ENCODE peak calls at places on chromosomes 1 and 21, in five cellular contexts. H is BE2C, Y is left ventricle myocardium inferior, S is astrocyte, N is OCI-LY7. R is an unnamed sample.

GRCh38 chr1:218322762-218323161 is 22.4 kb upstream of the TGFB2 start:
- DNase-seq in S (no peak), N (no peak), H (no peak), Y (no peak), R (no peak)

GRCh38 chr1:17620448-17620847 is 81.0 kb downstream of the ARHGEF10L start:
- DNase-seq in S (no peak), N (no peak), Y (no peak), H (no peak), R (no peak)

GRCh38 chr1:177385760-177386698 is 215.3 kb downstream of the BRINP2 start:
- DNase-seq in H (no peak), N (no peak), S (peak; percentile 8), Y (no peak), R (no peak)

GRCh38 chr1:64235133-64235532 is 31.7 kb downstream of the UBE2U start:
- DNase-seq in H (no peak), S (no peak), N (no peak), Y (no peak), R (no peak)

GRCh38 chr1:56056438-56057312 is 522.7 kb downstream of the PLPP3 start:
- DNase-seq in Y (no peak), H (no peak), N (no peak), S (peak; percentile 80), R (no peak)

GRCh38 chr21:44377201-44377921 is 23.9 kb downstream of the TRPM2 start:
- DNase-seq in Y (no peak), H (no peak), S (no peak), N (peak; percentile 23), R (no peak)

GRCh38 chr1:231387770-231388669 is 34.1 kb downstream of the EGLN1 start:
- DNase-seq in N (no peak), Y (no peak), H (no peak), S (peak; percentile 56), R (no peak)

GRCh38 chr1:220398238-220398637 is 126.0 kb upstream of the RAB3GAP2 start:
- DNase-seq in H (no peak), Y (no peak), S (no peak), N (no peak), R (no peak)

GRCh38 chr1:31483012-31483946 is 70.3 kb downstream of the SERINC2 start:
- DNase-seq in N (no peak), S (peak; percentile 95), Y (no peak), H (no peak), R (no peak)

GRCh38 chr1:150561830-150562367 is 12.7 kb downstream of the ADAMTSL4 start:
- DNase-seq in N (peak; percentile 83), H (peak; percentile 82), S (peak; percentile 89), Y (peak; percentile 95), R (peak; percentile 76)

GRCh38 chr1:205810448-205811157 is 2.4 kb downstream of the SLC41A1 start:
- DNase-seq in S (no peak), Y (no peak), H (no peak), N (peak; percentile 33), R (no peak)

GRCh38 chr1:218380125-218380977 is 35.2 kb downstream of the TGFB2 start:
- DNase-seq in N (no peak), S (peak; percentile 90), H (no peak), Y (no peak), R (no peak)

GRCh38 chr1:117851687-117852086 is 77.7 kb downstream of the GDAP2 start:
- DNase-seq in Y (no peak), H (no peak), S (no peak), N (no peak), R (no peak)

GRCh38 chr1:79044974-79045650 is 38.6 kb upstream of the ADGRL4 start:
- DNase-seq in S (peak; percentile 20), N (no peak), Y (no peak), H (peak; percentile 9), R (peak; percentile 10)

GRCh38 chr1:60978421-60979357 is 103.7 kb upstream of the NFIA start:
- DNase-seq in N (peak; percentile 49), S (no peak), H (peak; percentile 28), Y (peak; percentile 30), R (no peak)

GRCh38 chr1:76726251-76726650 is 141.0 kb upstream of the ST6GALNAC5 start:
- DNase-seq in S (no peak), N (no peak), Y (no peak), H (no peak), R (no peak)

GRCh38 chr21:32370971-32371766 is 21.6 kb downstream of the URB1 start:
- DNase-seq in H (no peak), N (no peak), S (no peak), Y (no peak), R (no peak)

GRCh38 chr1:231319080-231319479 is 18.6 kb downstream of the EXOC8 start:
- DNase-seq in S (no peak), H (no peak), N (no peak), Y (no peak), R (no peak)

GRCh38 chr21:30518876-30519275 is 16.9 kb upstream of the KRTAP19-5 start:
- DNase-seq in N (no peak), H (no peak), S (no peak), Y (no peak), R (no peak)

GRCh38 chr1:55185832-55186231 is 29.3 kb downstream of the USP24 start:
- DNase-seq in H (no peak), N (no peak), Y (no peak), S (no peak), R (no peak)

GRCh38 chr1:235910357-235911299 is 43.9 kb upstream of the LYST start:
- DNase-seq in S (peak; percentile 98), H (peak; percentile 77), Y (no peak), N (no peak), R (peak; percentile 30)

GRCh38 chr1:108560143-108560429 is 186 bp downstream of the EEIG2 start:
- DNase-seq in H (no peak), S (no peak), Y (peak; percentile 18), N (no peak), R (no peak)
- TF ChIP-seq CTCF in H (no peak), S (no peak), Y (no peak), N (no peak), R (no peak)

DNA sequence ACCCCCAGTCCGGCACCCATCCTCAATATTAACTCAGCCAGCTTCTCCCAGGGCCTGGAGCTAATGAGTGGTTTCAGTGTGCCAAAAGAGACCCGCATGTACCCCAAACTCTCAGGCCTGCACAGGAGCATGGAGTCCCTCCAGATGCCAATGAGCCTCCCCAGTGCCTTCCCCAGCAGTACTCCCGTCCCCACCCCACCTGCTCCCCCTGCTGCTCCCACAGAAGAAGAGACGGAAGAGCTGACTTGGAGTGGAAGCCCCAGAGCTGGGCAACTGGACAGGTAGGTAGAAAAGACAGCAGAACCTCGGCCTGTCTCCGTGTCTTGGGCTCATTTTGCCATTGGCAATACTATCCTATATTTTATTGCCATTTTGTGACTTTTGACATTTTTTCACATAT is 45.4 kb upstream of the IPO9 start:
- DNase-seq in N (no peak), Y (no peak), H (no peak), S (no peak), R (no peak)
- TF ChIP-seq CTCF in N (peak; percentile 20), Y (no peak), H (peak; percentile 9), S (no peak), R (no peak)

GRCh38 chr1:50604580-50604979 is 181.3 kb upstream of the DMRTA2 start:
- DNase-seq in Y (no peak), N (no peak), S (no peak), H (no peak), R (no peak)
- TF ChIP-seq CTCF in Y (no peak), N (no peak), S (no peak), H (no peak), R (no peak)

DNA sequence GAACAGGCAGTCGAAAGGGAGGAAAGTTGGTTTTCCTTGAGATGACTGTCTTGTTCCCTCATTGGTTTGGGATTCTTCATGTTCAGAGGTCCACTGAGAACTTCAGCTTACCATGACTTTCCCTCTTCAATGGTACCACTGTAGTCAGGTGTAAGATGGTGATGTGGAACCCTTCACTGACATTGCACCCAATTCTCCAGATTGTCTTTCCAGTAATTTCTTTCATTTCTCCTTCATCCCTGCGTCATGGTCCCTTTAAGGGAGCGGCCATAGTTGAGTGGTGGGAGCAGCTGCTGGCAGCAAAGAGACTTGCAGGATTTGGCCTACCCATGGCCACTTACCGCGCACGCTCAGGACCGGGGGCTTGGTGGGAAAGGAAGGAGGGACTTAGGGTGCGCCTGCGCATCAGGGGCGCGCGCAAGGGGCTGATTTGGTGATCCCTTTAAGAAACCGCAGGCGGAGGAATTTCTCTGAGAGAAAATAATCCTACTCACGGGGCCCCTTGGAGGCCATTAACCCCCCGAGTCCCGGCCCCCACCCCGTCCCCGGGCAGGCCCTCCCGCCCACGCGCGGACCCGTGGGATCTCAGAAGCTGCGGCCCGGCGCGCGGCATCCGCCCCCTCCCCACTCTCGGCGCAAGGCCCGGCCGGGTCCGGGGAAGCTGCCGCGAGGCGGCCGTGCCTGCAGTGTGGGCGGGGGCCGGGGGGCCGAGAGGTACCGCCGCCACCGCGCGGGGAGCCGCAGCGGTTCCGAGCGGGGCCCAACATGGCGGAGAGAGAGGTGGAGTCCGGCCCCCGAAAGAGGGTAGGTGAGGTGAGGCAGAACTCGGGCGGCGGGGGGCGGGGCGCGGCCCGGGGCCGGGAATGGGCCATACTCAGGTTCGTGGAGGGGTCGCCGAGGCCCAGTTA is at the start of gene ZMYM4:
- DNase-seq in H (peak; percentile 88), N (peak; percentile 96), S (peak; percentile 99), Y (peak; percentile 94), R (peak; percentile 86)
- TF ChIP-seq CTCF in H (no peak), N (no peak), S (no peak), Y (peak; percentile 13), R (no peak)

DNA sequence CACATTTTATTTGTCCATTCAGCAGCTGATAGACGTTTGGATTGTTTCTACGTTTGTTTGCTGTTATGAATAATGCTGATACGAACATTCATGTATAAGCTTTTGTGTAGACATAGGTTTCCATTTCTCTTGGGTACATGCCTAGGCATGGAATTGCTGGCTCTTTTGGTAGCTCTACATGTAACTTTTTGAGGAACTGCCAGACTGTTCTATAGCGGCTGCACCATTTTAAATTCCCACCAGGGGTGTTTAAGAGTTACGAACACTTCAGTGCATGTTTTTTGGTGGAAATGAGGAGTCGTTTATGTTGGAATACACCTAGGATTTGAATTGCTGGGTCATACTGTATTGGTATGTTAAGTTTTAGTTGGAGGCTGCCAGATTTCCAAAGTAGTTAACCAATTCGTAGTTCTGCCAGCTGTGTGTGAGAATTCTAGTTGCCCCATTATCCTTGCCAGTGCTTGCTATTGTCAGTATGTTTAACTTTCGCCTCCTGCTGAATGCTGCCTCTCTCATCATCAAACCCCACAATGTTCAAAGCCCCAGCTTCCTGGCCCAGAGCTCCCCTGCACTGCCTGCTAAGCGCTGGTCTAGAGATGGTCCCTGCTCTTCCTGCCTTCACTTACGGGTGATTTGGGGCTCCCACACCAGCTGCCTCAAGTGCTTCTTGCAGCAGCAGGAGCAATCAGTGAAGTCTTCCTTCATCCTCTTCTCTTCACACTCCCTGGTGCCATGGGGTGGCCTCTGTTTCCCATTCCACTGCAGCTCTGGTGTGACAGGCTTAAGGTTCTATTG is 81.0 kb downstream of the MAN1C1 start:
- DNase-seq in Y (no peak), S (no peak), N (no peak), H (no peak), R (no peak)
- TF ChIP-seq CTCF in Y (no peak), S (no peak), N (no peak), H (no peak), R (no peak)

R was measured in nephron progenitor cell.